ENCODE peak calls at places on chromosomes 4 and X, in eight cellular contexts. One of them, this sample, is unnamed.
A peak's percentile ranks its signal among the peaks of the same experiment; 100 is the strongest.

GRCh38 chrX:11478036-11478435 is 184.8 kb downstream of the AMELX start:
- DNase-seq in pancreas: no peak
- DNase-seq in brain microvascular endothelial cell: no peak
- DNase-seq in fibroblast of lung: no peak
- DNase-seq in adipocyte: no peak
- DNase-seq in right lobe of liver: no peak
- DNase-seq in breast epithelium: no peak
- DNase-seq in GM23248: no peak
- DNase-seq in this sample: no peak

GRCh38 chr4:3494501-3494900 is 31.4 kb downstream of the DOK7 start:
- DNase-seq in pancreas: no peak
- DNase-seq in brain microvascular endothelial cell: no peak
- DNase-seq in fibroblast of lung: no peak
- DNase-seq in adipocyte: no peak
- DNase-seq in right lobe of liver: no peak
- DNase-seq in breast epithelium: no peak
- DNase-seq in GM23248: no peak
- DNase-seq in this sample: no peak

GRCh38 chrX:49257846-49258748 is 6.4 kb downstream of the FOXP3 start:
- DNase-seq in pancreas: no peak
- DNase-seq in brain microvascular endothelial cell: no peak
- DNase-seq in fibroblast of lung: no peak
- DNase-seq in adipocyte: no peak
- DNase-seq in right lobe of liver: no peak
- DNase-seq in breast epithelium: no peak
- DNase-seq in GM23248: no peak
- DNase-seq in this sample: no peak

GRCh38 chr4:151045907-151046306 is 30.8 kb upstream of the LRBA start:
- DNase-seq in pancreas: no peak
- DNase-seq in brain microvascular endothelial cell: no peak
- DNase-seq in fibroblast of lung: no peak
- DNase-seq in adipocyte: no peak
- DNase-seq in right lobe of liver: no peak
- DNase-seq in breast epithelium: no peak
- DNase-seq in GM23248: no peak
- DNase-seq in this sample: no peak

GRCh38 chr4:137631605-137632004 is 99.3 kb upstream of the PCDH18 start:
- DNase-seq in pancreas: no peak
- DNase-seq in brain microvascular endothelial cell: no peak
- DNase-seq in fibroblast of lung: no peak
- DNase-seq in adipocyte: no peak
- DNase-seq in right lobe of liver: no peak
- DNase-seq in breast epithelium: no peak
- DNase-seq in GM23248: no peak
- DNase-seq in this sample: no peak

GRCh38 chrX:104913348-104913747 is 307.1 kb downstream of the TEX13A start:
- DNase-seq in pancreas: no peak
- DNase-seq in brain microvascular endothelial cell: no peak
- DNase-seq in fibroblast of lung: peak; percentile 12
- DNase-seq in adipocyte: peak; percentile 65
- DNase-seq in right lobe of liver: no peak
- DNase-seq in breast epithelium: no peak
- DNase-seq in GM23248: peak; percentile 13
- DNase-seq in this sample: no peak

GRCh38 chr4:39469429-39470077 is 10.7 kb downstream of the LIAS start:
- DNase-seq in pancreas: peak; percentile 49
- DNase-seq in brain microvascular endothelial cell: peak; percentile 81
- DNase-seq in fibroblast of lung: peak; percentile 81
- DNase-seq in adipocyte: peak; percentile 95
- DNase-seq in right lobe of liver: peak; percentile 66
- DNase-seq in breast epithelium: no peak
- DNase-seq in GM23248: peak; percentile 92
- DNase-seq in this sample: no peak

GRCh38 chrX:18769812-18770573 is 62.5 kb downstream of the PPEF1 start:
- DNase-seq in pancreas: no peak
- DNase-seq in brain microvascular endothelial cell: no peak
- DNase-seq in fibroblast of lung: peak; percentile 4
- DNase-seq in adipocyte: peak; percentile 13
- DNase-seq in right lobe of liver: no peak
- DNase-seq in breast epithelium: no peak
- DNase-seq in GM23248: no peak
- DNase-seq in this sample: no peak

GRCh38 chr4:96407651-96408342 is 567.9 kb downstream of the PDHA2 start:
- DNase-seq in pancreas: no peak
- DNase-seq in brain microvascular endothelial cell: peak; percentile 40
- DNase-seq in fibroblast of lung: peak; percentile 8
- DNase-seq in adipocyte: no peak
- DNase-seq in right lobe of liver: no peak
- DNase-seq in breast epithelium: no peak
- DNase-seq in GM23248: no peak
- DNase-seq in this sample: no peak

GRCh38 chrX:134718329-134719317 is 60.4 kb upstream of the PLAC1 start:
- DNase-seq in pancreas: peak; percentile 40
- DNase-seq in brain microvascular endothelial cell: peak; percentile 60
- DNase-seq in fibroblast of lung: peak; percentile 95
- DNase-seq in adipocyte: peak; percentile 75
- DNase-seq in right lobe of liver: no peak
- DNase-seq in breast epithelium: peak; percentile 20
- DNase-seq in GM23248: peak; percentile 93
- DNase-seq in this sample: peak; percentile 60

GRCh38 chr4:116480486-116480990 is 604.8 kb downstream of the TRAM1L1 start:
- DNase-seq in pancreas: no peak
- DNase-seq in brain microvascular endothelial cell: no peak
- DNase-seq in fibroblast of lung: no peak
- DNase-seq in adipocyte: no peak
- DNase-seq in right lobe of liver: no peak
- DNase-seq in breast epithelium: no peak
- DNase-seq in GM23248: no peak
- DNase-seq in this sample: no peak

GRCh38 chr4:1249731-1250526 is 999 bp upstream of the CTBP1 start:
- DNase-seq in pancreas: peak; percentile 61
- DNase-seq in brain microvascular endothelial cell: peak; percentile 26
- DNase-seq in fibroblast of lung: peak; percentile 67
- DNase-seq in adipocyte: no peak
- DNase-seq in right lobe of liver: peak; percentile 52
- DNase-seq in breast epithelium: no peak
- DNase-seq in GM23248: peak; percentile 74
- DNase-seq in this sample: peak; percentile 81

GRCh38 chr4:35358001-35358584 is 886.2 kb downstream of the ARAP2 start:
- DNase-seq in pancreas: no peak
- DNase-seq in brain microvascular endothelial cell: no peak
- DNase-seq in fibroblast of lung: no peak
- DNase-seq in adipocyte: no peak
- DNase-seq in right lobe of liver: no peak
- DNase-seq in breast epithelium: no peak
- DNase-seq in GM23248: no peak
- DNase-seq in this sample: no peak

GRCh38 chr4:1200425-1201035 is 28.1 kb upstream of the SPON2 start:
- DNase-seq in pancreas: peak; percentile 14
- DNase-seq in brain microvascular endothelial cell: peak; percentile 78
- DNase-seq in fibroblast of lung: peak; percentile 90
- DNase-seq in adipocyte: peak; percentile 90
- DNase-seq in right lobe of liver: peak; percentile 48
- DNase-seq in breast epithelium: peak; percentile 35
- DNase-seq in GM23248: peak; percentile 91
- DNase-seq in this sample: peak; percentile 71

GRCh38 chr4:40228497-40229365 is 31.9 kb downstream of the RHOH start:
- DNase-seq in pancreas: no peak
- DNase-seq in brain microvascular endothelial cell: no peak
- DNase-seq in fibroblast of lung: no peak
- DNase-seq in adipocyte: no peak
- DNase-seq in right lobe of liver: no peak
- DNase-seq in breast epithelium: no peak
- DNase-seq in GM23248: peak; percentile 17
- DNase-seq in this sample: no peak

GRCh38 chr4:182143822-182144620 is 99.2 kb upstream of the TENM3 start:
- DNase-seq in pancreas: peak; percentile 13
- DNase-seq in brain microvascular endothelial cell: peak; percentile 77
- DNase-seq in fibroblast of lung: peak; percentile 92
- DNase-seq in adipocyte: peak; percentile 74
- DNase-seq in right lobe of liver: peak; percentile 42
- DNase-seq in breast epithelium: no peak
- DNase-seq in GM23248: peak; percentile 27
- DNase-seq in this sample: peak; percentile 63

GRCh38 chrX:109873983-109874382 is 128.9 kb upstream of the TMEM164 start:
- DNase-seq in pancreas: no peak
- DNase-seq in brain microvascular endothelial cell: no peak
- DNase-seq in fibroblast of lung: no peak
- DNase-seq in adipocyte: no peak
- DNase-seq in right lobe of liver: no peak
- DNase-seq in breast epithelium: no peak
- DNase-seq in GM23248: no peak
- DNase-seq in this sample: no peak

GRCh38 chr4:189124149-189124758 is 816.4 kb upstream of the FRG1 start:
- DNase-seq in pancreas: peak; percentile 16
- DNase-seq in brain microvascular endothelial cell: peak; percentile 54
- DNase-seq in fibroblast of lung: peak; percentile 8
- DNase-seq in adipocyte: peak; percentile 83
- DNase-seq in right lobe of liver: no peak
- DNase-seq in breast epithelium: no peak
- DNase-seq in GM23248: peak; percentile 49
- DNase-seq in this sample: no peak

GRCh38 chr4:173878701-173879100 is 348.7 kb upstream of the HAND2 start:
- DNase-seq in pancreas: no peak
- DNase-seq in brain microvascular endothelial cell: no peak
- DNase-seq in fibroblast of lung: peak; percentile 51
- DNase-seq in adipocyte: peak; percentile 49
- DNase-seq in right lobe of liver: no peak
- DNase-seq in breast epithelium: no peak
- DNase-seq in GM23248: peak; percentile 39
- DNase-seq in this sample: no peak

GRCh38 chr4:150938417-150938816 is 76.7 kb downstream of the LRBA start:
- DNase-seq in pancreas: no peak
- DNase-seq in brain microvascular endothelial cell: no peak
- DNase-seq in fibroblast of lung: no peak
- DNase-seq in adipocyte: no peak
- DNase-seq in right lobe of liver: no peak
- DNase-seq in breast epithelium: no peak
- DNase-seq in GM23248: no peak
- DNase-seq in this sample: no peak

GRCh38 chr4:22686156-22686555 is 6.6 kb upstream of the GBA3 start:
- DNase-seq in pancreas: no peak
- DNase-seq in brain microvascular endothelial cell: peak; percentile 5
- DNase-seq in fibroblast of lung: peak; percentile 86
- DNase-seq in adipocyte: no peak
- DNase-seq in right lobe of liver: no peak
- DNase-seq in breast epithelium: no peak
- DNase-seq in GM23248: peak; percentile 4
- DNase-seq in this sample: no peak

GRCh38 chr4:86961605-86962295 is 26.9 kb downstream of the AFF1 start:
- DNase-seq in pancreas: no peak
- DNase-seq in brain microvascular endothelial cell: no peak
- DNase-seq in fibroblast of lung: peak; percentile 84
- DNase-seq in adipocyte: no peak
- DNase-seq in right lobe of liver: no peak
- DNase-seq in breast epithelium: no peak
- DNase-seq in GM23248: peak; percentile 41
- DNase-seq in this sample: no peak

DNA sequence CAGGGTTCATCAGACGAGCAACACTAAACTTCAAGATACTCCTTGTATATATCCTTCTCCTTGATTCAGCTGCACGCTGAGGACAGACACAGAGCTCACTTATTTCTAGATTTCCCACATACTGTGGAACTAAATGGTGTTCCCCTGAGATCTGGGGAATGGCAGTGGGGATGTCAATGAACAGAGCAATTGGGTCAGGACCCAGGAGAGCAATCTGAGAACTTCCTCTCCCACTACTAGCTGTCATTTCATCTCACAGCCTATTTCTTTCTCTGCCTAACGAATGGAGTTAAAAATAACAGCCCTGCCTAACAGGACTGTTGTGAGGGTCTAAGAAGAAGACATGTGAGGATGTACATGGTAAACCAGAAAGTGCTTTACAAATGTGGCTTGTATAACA is 10.7 kb downstream of the NAAA start:
- DNase-seq in pancreas: no peak
- DNase-seq in brain microvascular endothelial cell: no peak
- DNase-seq in fibroblast of lung: no peak
- DNase-seq in adipocyte: no peak
- DNase-seq in right lobe of liver: no peak
- DNase-seq in breast epithelium: no peak
- DNase-seq in GM23248: no peak
- DNase-seq in this sample: no peak
- H3K36me3 ChIP-seq in pancreas: no peaks in the 10 kb centered on the region
- H3K36me3 ChIP-seq in brain microvascular endothelial cell: no peaks in the 10 kb centered on the region
- H3K36me3 ChIP-seq in fibroblast of lung: peaks cover 2% of the 10 kb centered on the region
- H3K36me3 ChIP-seq in adipocyte: peaks cover 26% of the 10 kb centered on the region
- H3K36me3 ChIP-seq in right lobe of liver: no peaks in the 10 kb centered on the region
- H3K36me3 ChIP-seq in breast epithelium: no peaks in the 10 kb centered on the region
- H3K36me3 ChIP-seq in GM23248: no peaks in the 10 kb centered on the region
- H3K36me3 ChIP-seq in this sample: peaks cover 25% of the 10 kb centered on the region

GRCh38 chrX:155615938-155616337 is 3.2 kb upstream of the TMLHE start:
- DNase-seq in pancreas: no peak
- DNase-seq in brain microvascular endothelial cell: no peak
- DNase-seq in fibroblast of lung: no peak
- DNase-seq in adipocyte: no peak
- DNase-seq in right lobe of liver: no peak
- DNase-seq in breast epithelium: no peak
- DNase-seq in GM23248: no peak
- DNase-seq in this sample: no peak
- H3K36me3 ChIP-seq in pancreas: no peaks in the 10 kb centered on the region
- H3K36me3 ChIP-seq in brain microvascular endothelial cell: no peaks in the 10 kb centered on the region
- H3K36me3 ChIP-seq in fibroblast of lung: no peaks in the 10 kb centered on the region
- H3K36me3 ChIP-seq in adipocyte: no peaks in the 10 kb centered on the region
- H3K36me3 ChIP-seq in right lobe of liver: no peaks in the 10 kb centered on the region
- H3K36me3 ChIP-seq in breast epithelium: no peaks in the 10 kb centered on the region
- H3K36me3 ChIP-seq in GM23248: no peaks in the 10 kb centered on the region
- H3K36me3 ChIP-seq in this sample: no peaks in the 10 kb centered on the region

DNA sequence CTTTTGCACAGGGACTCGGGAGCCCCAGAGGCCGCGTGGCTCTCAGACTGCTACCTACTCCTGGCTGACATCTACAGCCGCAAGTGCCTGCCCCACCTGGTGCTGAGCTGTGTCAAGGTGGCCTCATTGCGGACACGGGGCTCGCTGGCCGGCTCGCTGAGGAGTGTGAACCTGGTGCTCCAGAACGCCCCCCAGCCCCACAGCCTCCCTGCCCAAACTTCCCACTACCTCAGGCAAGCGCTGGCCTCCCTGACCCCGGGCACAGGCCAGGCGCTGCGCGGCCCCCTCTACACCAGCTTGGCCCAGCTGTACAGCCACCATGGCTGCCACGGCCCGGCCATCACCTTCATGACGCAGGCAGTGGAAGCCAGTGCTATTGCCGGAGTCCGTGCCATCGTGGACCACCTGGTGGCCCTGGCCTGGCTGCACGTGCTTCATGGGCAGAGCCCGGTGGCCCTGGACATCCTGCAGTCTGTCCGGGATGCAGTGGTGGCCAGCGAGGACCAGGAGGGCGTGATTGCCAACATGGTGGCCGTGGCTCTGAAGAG is 28.8 kb downstream of the SH3TC1 start:
- DNase-seq in pancreas: peak; percentile 17
- DNase-seq in brain microvascular endothelial cell: no peak
- DNase-seq in fibroblast of lung: no peak
- DNase-seq in adipocyte: no peak
- DNase-seq in right lobe of liver: no peak
- DNase-seq in breast epithelium: no peak
- DNase-seq in GM23248: no peak
- DNase-seq in this sample: no peak
- H3K36me3 ChIP-seq in pancreas: peaks cover 17% of the 10 kb centered on the region
- H3K36me3 ChIP-seq in brain microvascular endothelial cell: peaks cover 2% of the 10 kb centered on the region
- H3K36me3 ChIP-seq in fibroblast of lung: no peaks in the 10 kb centered on the region
- H3K36me3 ChIP-seq in adipocyte: no peaks in the 10 kb centered on the region
- H3K36me3 ChIP-seq in right lobe of liver: no peaks in the 10 kb centered on the region
- H3K36me3 ChIP-seq in breast epithelium: no peaks in the 10 kb centered on the region
- H3K36me3 ChIP-seq in GM23248: no peaks in the 10 kb centered on the region
- H3K36me3 ChIP-seq in this sample: peaks cover 32% of the 10 kb centered on the region

GRCh38 chr4:166481014-166481507 is 608.0 kb downstream of the TLL1 start:
- DNase-seq in pancreas: no peak
- DNase-seq in brain microvascular endothelial cell: no peak
- DNase-seq in fibroblast of lung: no peak
- DNase-seq in adipocyte: no peak
- DNase-seq in right lobe of liver: no peak
- DNase-seq in breast epithelium: no peak
- DNase-seq in GM23248: no peak
- DNase-seq in this sample: no peak
- H3K36me3 ChIP-seq in pancreas: no peaks in the 10 kb centered on the region
- H3K36me3 ChIP-seq in brain microvascular endothelial cell: no peaks in the 10 kb centered on the region
- H3K36me3 ChIP-seq in fibroblast of lung: no peaks in the 10 kb centered on the region
- H3K36me3 ChIP-seq in adipocyte: no peaks in the 10 kb centered on the region
- H3K36me3 ChIP-seq in right lobe of liver: no peaks in the 10 kb centered on the region
- H3K36me3 ChIP-seq in breast epithelium: no peaks in the 10 kb centered on the region
- H3K36me3 ChIP-seq in GM23248: no peaks in the 10 kb centered on the region
- H3K36me3 ChIP-seq in this sample: no peaks in the 10 kb centered on the region

This sample was measured in upper lobe of right lung.